ENCODE peak calls at places on chromosomes 2 and 18, in four cellular contexts. T is MM.1S, N is neural progenitor cell, C is H1. M is an unnamed sample.

GRCh38 chr2:219448776-219449476 is 14.3 kb downstream of the SPEG start:
- DNase-seq in T (no peak), N (peak; percentile 75), C (peak; percentile 84), M (no peak)

GRCh38 chr2:47899915-47900314 is 6.4 kb downstream of the FBXO11 start:
- DNase-seq in T (no peak), N (no peak), C (no peak), M (no peak)

GRCh38 chr2:25373269-25373981 is 31.7 kb upstream of the DNMT3A start:
- DNase-seq in T (no peak), N (no peak), C (no peak), M (peak; percentile 13)

GRCh38 chr2:81389203-81389602 is 1084.7 kb upstream of the LRRTM1 start:
- DNase-seq in T (no peak), N (no peak), C (no peak), M (no peak)

GRCh38 chr2:168145011-168145410 is 102.4 kb downstream of the STK39 start:
- DNase-seq in T (no peak), N (no peak), C (no peak), M (no peak)

GRCh38 chr2:28835787-28836186 is 25.2 kb downstream of the SPDYA start:
- DNase-seq in T (peak; percentile 30), N (no peak), C (no peak), M (no peak)

GRCh38 chr2:4792126-4792525 is 900.1 kb upstream of the SOX11 start:
- DNase-seq in T (no peak), N (no peak), C (no peak), M (no peak)

GRCh38 chr18:56937874-56938273 is 209.0 kb upstream of the BOD1L2 start:
- DNase-seq in T (no peak), N (no peak), C (no peak), M (no peak)

GRCh38 chr2:153287109-153287801 is 191.3 kb downstream of the RPRM start:
- DNase-seq in T (no peak), N (peak; percentile 90), C (peak; percentile 88), M (no peak)

GRCh38 chr2:199462167-199462976 is 4.6 kb upstream of the SATB2 start:
- DNase-seq in T (no peak), N (peak; percentile 65), C (peak; percentile 78), M (no peak)

GRCh38 chr2:105220604-105221003 is 20.9 kb upstream of the GPR45 start:
- DNase-seq in T (no peak), N (no peak), C (no peak), M (no peak)

GRCh38 chr2:174048238-174048637 is 83.1 kb upstream of the SP3 start:
- DNase-seq in T (peak; percentile 27), N (no peak), C (no peak), M (no peak)

GRCh38 chr2:138997849-138998517 is 217.8 kb upstream of the NXPH2 start:
- DNase-seq in T (no peak), N (no peak), C (no peak), M (peak; percentile 73)

GRCh38 chr2:144477943-144478283 is 42.0 kb downstream of the ZEB2 start:
- DNase-seq in T (no peak), N (no peak), C (no peak), M (no peak)

GRCh38 chr18:77129150-77129551 is 3.4 kb downstream of the MBP start:
- DNase-seq in T (no peak), N (no peak), C (no peak), M (peak; percentile 88)

GRCh38 chr2:181798022-181798421 is 93.5 kb upstream of the ITPRID2 start:
- DNase-seq in T (no peak), N (no peak), C (no peak), M (no peak)

GRCh38 chr2:12008425-12009061 is 262.1 kb downstream of the LPIN1 start:
- DNase-seq in T (no peak), N (no peak), C (no peak), M (peak; percentile 21)

GRCh38 chr2:11096591-11096990 is 58.7 kb upstream of the SLC66A3 start:
- DNase-seq in T (no peak), N (no peak), C (no peak), M (no peak)

GRCh38 chr2:3827673-3828575 is 124.5 kb downstream of the DCDC2C start:
- DNase-seq in T (peak; percentile 8), N (peak; percentile 44), C (no peak), M (no peak)

GRCh38 chr2:54772110-54772509 is 48.6 kb downstream of the EML6 start:
- DNase-seq in T (no peak), N (no peak), C (no peak), M (peak; percentile 73)

GRCh38 chr18:8607776-8608682 is 1.2 kb upstream of the RAB12 start:
- DNase-seq in T (no peak), N (no peak), C (no peak), M (no peak)

GRCh38 chr2:60553496-60553991 is at the start of gene BCL11A:
- DNase-seq in T (peak; percentile 67), N (peak; percentile 80), C (peak; percentile 66), M (peak; percentile 78)

DNA sequence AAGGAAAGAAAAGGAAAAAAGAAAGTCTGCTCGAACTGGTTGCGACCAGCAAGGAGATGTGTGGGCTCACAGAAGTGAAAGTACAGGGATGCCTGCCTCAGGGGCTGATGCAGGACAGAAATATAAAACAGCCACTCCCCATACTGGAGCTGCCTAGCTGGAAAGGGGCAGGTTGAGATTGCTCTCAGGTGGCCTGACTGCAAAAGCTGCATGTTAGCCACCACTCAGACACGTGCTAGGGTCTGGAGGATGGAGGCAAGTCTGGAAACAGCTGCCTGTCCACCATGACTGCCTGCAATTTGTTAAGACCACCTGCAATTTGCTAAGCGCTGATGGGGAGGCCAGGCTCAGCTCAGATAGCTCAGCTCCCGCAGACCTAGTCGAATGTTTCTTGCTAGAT is 17.9 kb downstream of the B3GNT7 start:
- DNase-seq in T (no peak), N (no peak), C (peak; percentile 54), M (no peak)
- H3K9ac ChIP-seq in T (no peak overlapping the region), N (no peak overlapping the region), C (no peak overlapping the region), M (no peak overlapping the region)

GRCh38 chr2:216882876-216883275 is 23.0 kb upstream of the TNP1 start:
- DNase-seq in T (no peak), N (no peak), C (no peak), M (no peak)

GRCh38 chr2:216879727-216880508 is 20.1 kb upstream of the TNP1 start:
- DNase-seq in T (no peak), N (no peak), C (no peak), M (no peak)

GRCh38 chr2:216881411-216881810 is 21.5 kb upstream of the TNP1 start:
- DNase-seq in T (no peak), N (no peak), C (no peak), M (no peak)

GRCh38 chr2:216878072-216878471 is 18.2 kb upstream of the TNP1 start:
- DNase-seq in T (no peak), N (no peak), C (no peak), M (no peak)

DNA sequence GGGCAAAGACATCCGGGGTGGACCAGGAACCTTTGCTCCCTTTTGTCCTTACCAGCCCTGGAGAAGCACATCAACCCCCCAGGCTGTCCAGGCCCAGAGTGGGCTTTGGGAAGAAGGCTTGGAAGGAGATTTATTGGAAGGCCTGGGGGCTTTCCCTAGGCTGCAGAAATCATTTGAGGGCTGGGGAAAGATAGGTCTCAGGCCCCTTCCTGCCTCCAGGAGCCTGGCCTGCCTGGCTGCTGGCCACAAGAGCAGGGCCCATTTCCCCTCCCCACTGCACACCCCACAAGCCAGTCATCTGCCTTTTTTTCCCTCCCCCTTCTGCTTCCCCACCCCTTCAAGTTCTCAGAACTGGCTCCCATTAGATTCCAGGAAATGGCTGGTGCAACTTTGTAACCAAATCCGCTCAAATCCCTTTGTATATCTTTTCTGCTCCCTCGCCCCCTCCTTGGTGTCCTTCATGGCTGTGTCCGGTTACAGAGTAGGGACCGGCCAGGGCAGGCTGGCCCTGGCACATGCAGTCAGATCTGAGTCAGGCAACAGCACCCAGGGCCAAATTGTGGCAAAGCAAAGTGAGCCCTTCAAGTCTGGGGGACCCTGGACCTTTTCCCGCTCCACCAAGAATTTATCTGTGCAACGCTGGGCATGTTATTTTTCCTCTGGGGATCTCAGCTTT is 20.8 kb upstream of the TNP1 start:
- DNase-seq in T (no peak), N (no peak), C (no peak), M (no peak)
- H3K9ac ChIP-seq in T (no peak overlapping the region), N (no peak overlapping the region), C (no peak overlapping the region), M (no peak overlapping the region)

DNA sequence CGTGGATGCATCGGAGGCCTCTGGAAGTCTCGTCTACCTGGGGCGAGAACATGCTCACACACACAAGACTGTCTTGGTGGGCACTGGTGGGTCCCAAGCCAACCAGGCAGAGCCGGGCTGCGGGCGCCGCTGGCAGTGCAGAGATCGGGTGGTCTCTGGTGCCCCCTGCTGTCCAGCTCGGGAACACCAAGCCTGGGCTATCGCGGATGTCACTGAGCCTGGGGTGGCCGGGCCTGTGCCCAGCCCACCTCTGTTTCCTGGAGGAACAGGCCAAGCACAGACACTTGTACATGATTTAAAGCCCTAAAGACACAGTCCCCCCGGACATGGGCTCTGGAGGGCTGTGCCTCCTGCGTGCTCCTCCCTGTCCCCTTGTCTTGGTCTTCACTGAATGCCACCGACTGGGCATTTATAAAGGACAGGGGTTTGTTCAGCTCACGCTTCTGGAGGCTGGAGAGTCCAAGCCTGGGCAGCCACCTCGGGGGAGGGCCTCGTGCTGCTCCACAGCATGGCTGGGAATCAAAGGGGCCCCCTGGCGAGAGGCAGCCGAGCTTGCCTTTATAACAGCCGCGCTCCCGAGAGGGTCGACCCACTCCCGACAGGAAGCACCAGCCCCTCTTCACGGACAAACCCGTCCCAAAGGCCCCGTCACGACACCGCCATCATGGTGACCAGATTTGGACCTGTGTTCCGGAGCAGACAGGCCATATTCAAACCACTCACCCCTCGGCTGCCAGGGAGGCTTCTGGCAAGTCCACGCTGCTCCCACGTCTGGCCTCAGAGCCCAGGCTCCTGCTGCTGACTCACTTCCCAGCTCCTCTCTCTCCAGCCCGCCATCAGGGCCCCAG is 3.6 kb upstream of the OTOS start:
- DNase-seq in T (peak; percentile 35), N (peak; percentile 82), C (peak; percentile 98), M (no peak)
- H3K9ac ChIP-seq in T (no peak overlapping the region), N (no peak overlapping the region), C (no peak overlapping the region), M (no peak overlapping the region)

GRCh38 chr18:499351-500229 is 911 bp downstream of the COLEC12 start:
- DNase-seq in T (no peak), N (peak; percentile 33), C (peak; percentile 52), M (peak; percentile 27)
- H3K9ac ChIP-seq in T (no peak overlapping the region), N (no peak overlapping the region), C (no peak overlapping the region), M (no peak overlapping the region)

GRCh38 chr2:32002406-32002805 is 8.4 kb downstream of the MEMO1 start:
- DNase-seq in T (no peak), N (no peak), C (no peak), M (no peak)
- H3K9ac ChIP-seq in T (no peak overlapping the region), N (no peak overlapping the region), C (no peak overlapping the region), M (no peak overlapping the region)